ENCODE peak calls at places on chromosomes 5 and 9, in nine cellular contexts. V is mammary epithelial cell, A is A673, K is cardiac muscle cell, C is OCI-LY7, E is sigmoid colon, S is testis, M is tibial artery, R is kidney. O is an unnamed sample. For H3K4me1, the result is how much of the 10 kb centered on the place peaks cover.

GRCh38 chr9:35294066-35294465 is 132.3 kb downstream of the UNC13B start:
- DNase-seq in V (no peak), A (no peak), K (no peak), C (no peak), E (no peak), S (no peak), M (no peak), R (no peak), O (no peak)

GRCh38 chr5:39214912-39215709 is 4.3 kb downstream of the FYB1 start:
- DNase-seq in V (no peak), A (no peak), K (no peak), C (no peak), E (no peak), S (no peak), M (no peak), R (no peak), O (no peak)

GRCh38 chr9:38118862-38119435 is 49.9 kb upstream of the SHB start:
- DNase-seq in V (no peak), A (no peak), K (no peak), C (no peak), E (no peak), S (no peak), M (no peak), R (no peak), O (no peak)

GRCh38 chr5:53407373-53407772 is 73.1 kb upstream of the FST start:
- DNase-seq in V (peak), A (no peak), K (no peak), C (no peak), E (no peak), S (no peak), M (no peak), R (no peak), O (no peak)

GRCh38 chr5:1417586-1418225 is 27.5 kb downstream of the SLC6A3 start:
- DNase-seq in V (no peak), A (no peak), K (no peak), C (no peak), E (peak), S (no peak), M (peak), R (peak), O (peak)

GRCh38 chr9:133353548-133353947 is 2.7 kb downstream of the SURF1 start:
- DNase-seq in V (no peak), A (peak), K (no peak), C (no peak), E (no peak), S (no peak), M (no peak), R (peak), O (no peak)

GRCh38 chr9:3500044-3500443 is 25.8 kb downstream of the RFX3 start:
- DNase-seq in V (no peak), A (no peak), K (no peak), C (no peak), E (no peak), S (no peak), M (no peak), R (no peak), O (no peak)

GRCh38 chr9:129141066-129142041 is 30.1 kb downstream of the PTPA start:
- DNase-seq in V (peak), A (peak), K (no peak), C (peak), E (peak), S (peak), M (peak), R (no peak), O (no peak)

GRCh38 chr9:81427870-81428269 is 261.5 kb downstream of the TLE1 start:
- DNase-seq in V (no peak), A (no peak), K (no peak), C (no peak), E (no peak), S (no peak), M (no peak), R (no peak), O (no peak)

GRCh38 chr5:24388448-24388847 is 256.3 kb downstream of the CDH10 start:
- DNase-seq in V (no peak), A (no peak), K (no peak), C (no peak), E (no peak), S (no peak), M (no peak), R (no peak), O (no peak)

DNA sequence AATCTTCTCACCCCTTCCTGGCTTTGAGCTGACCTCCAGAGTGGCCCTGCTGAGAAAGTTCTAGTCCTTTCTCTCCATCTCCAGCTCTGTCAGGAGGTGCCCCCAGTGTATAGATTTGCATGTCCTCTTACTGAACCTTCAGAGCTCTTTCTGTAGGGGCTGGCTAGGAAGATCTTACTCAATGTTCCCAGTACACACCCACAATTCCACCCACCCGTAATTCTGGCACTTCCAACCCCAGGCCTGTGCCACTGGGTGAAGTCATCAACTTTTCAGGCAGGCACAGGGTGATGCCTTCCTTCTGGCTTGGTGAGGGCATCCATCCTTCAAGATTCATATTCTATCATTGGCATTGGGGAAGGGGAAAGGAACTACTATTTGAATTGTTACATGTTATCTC is 75.9 kb downstream of the ACER2 start:
- DNase-seq in V (no peak), A (no peak), K (no peak), C (no peak), E (no peak), S (no peak), M (no peak), R (no peak), O (no peak)
- H3K27ac ChIP-seq in V (no peak), A (no peak), K (no peak), C (no peak), E (no peak), S (no peak), M (no peak), R (no peak), O (no peak)

GRCh38 chr9:124394167-124394566 is 21.1 kb downstream of the PSMB7 start:
- DNase-seq in V (no peak), A (no peak), K (no peak), C (no peak), E (no peak), S (no peak), M (no peak), R (no peak), O (no peak)

GRCh38 chr9:124390812-124391658 is 24.2 kb downstream of the PSMB7 start:
- DNase-seq in V (no peak), A (no peak), K (no peak), C (no peak), E (no peak), S (no peak), M (no peak), R (no peak), O (no peak)

GRCh38 chr9:124392855-124393460 is 22.3 kb downstream of the PSMB7 start:
- DNase-seq in V (peak), A (peak), K (peak), C (peak), E (no peak), S (no peak), M (no peak), R (no peak), O (no peak)

GRCh38 chr9:124394596-124394995 is 20.6 kb downstream of the PSMB7 start:
- DNase-seq in V (no peak), A (no peak), K (no peak), C (no peak), E (no peak), S (no peak), M (no peak), R (no peak), O (no peak)

GRCh38 chr9:124392254-124392653 is 23.0 kb downstream of the PSMB7 start:
- DNase-seq in V (no peak), A (peak), K (no peak), C (no peak), E (no peak), S (no peak), M (peak), R (peak), O (peak)
- H3K4me3 ChIP-seq in V (no peak), A (no peak), K (no peak), C (no peak), E (no peak), S (no peak), M (no peak), R (no peak), O (no peak)

DNA sequence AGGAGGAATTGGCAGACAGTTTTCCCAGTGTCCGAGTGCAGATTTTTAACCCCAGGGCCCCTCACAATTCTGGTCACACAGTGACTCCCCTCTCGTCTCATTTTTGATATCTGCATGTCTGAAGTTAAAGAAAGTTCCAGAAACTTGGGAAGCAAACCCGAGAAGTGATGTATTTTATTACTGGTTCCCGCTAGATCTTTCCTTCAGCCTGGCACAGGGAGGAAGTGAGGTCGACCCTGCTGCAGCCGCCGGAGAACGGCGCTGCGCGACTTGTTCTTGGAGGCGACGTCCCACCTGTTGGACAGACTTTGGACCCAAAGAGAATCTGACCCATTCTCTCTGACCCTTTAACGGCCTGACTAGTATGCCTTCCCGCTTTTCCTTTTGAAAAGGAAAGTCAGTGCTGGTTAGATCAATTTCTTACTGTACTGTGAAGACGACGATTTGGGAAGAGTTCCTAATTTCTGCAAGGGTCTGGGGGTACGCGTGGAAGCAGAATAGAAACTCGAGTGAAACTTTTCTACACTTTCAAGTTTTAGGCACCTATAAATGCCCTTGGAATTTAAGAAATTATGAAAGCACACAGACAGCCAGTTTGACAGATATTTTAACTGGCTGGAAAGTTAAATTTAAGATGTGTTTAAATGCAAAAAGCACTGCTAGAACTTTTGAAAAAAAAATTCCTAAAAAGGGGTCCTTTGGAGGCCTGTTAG is 748 bp downstream of the OTULIN start:
- DNase-seq in V (peak), A (no peak), K (peak), C (peak), E (no peak), S (peak), M (no peak), R (no peak), O (peak)
- H3K4me1 ChIP-seq in V (under half), A (under half), K (under half), C (half or more), E (under half), S (under half), M (half or more), R (under half), O (half or more)

DNA sequence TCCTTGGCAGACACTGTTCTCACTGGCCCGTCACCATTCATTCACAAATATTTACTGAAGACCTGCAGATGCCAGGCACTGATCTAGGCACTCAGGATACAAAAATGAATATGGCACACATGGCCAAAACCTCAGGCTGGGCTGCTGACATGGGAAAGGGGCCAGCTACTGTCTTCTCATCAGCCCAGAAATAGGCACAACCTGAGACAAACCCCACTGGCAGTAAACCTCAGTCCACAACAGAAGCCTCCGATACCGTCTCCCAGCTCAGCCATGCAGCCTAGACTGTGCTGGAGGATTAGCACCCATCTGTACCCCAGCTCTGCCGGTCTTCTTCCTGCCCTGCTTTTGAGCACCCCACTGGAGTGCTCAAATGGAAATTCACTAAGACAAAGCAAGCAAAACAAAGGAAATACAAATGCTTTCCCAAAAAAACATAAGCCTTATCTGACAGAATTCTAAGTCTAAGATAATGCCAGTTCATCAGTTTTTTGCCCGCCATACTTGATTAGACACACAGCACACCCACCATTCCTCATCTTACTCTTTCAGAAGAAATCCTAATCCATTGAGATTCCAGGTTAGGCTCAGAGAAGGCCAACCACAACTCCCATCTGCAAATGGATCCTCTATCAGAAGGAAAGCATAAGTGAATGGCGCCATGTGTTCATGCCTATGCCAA is 8.2 kb downstream of the P4HA2 start:
- DNase-seq in V (no peak), A (no peak), K (no peak), C (no peak), E (no peak), S (no peak), M (no peak), R (no peak), O (no peak)
- H3K27ac ChIP-seq in V (no peak), A (no peak), K (no peak), C (no peak), E (peak), S (no peak), M (peak), R (no peak), O (no peak)

GRCh38 chr9:121703014-121703734 is 51.7 kb downstream of the DAB2IP start:
- DNase-seq in V (no peak), A (no peak), K (no peak), C (no peak), E (no peak), S (no peak), M (no peak), R (no peak), O (no peak)
- H3K4me3 ChIP-seq in V (peak), A (no peak), K (no peak), C (no peak), E (no peak), S (no peak), M (no peak), R (no peak), O (no peak)

O was measured in lower lobe of right lung.